ENCODE peak calls at places on chromosomes 3 and 15, in nine cellular contexts. One of them, this sample, is unnamed. For H3K9me3 and H4K20me1, the result is how much of the 10 kb centered on the place peaks cover.

GRCh38 chr3:53350652-53351051 is 3.3 kb upstream of the DCP1A start:
- DNase-seq in fibroblast of lung: no peak
- DNase-seq in GM23248: peak
- DNase-seq in PC-3: peak
- DNase-seq in astrocyte: no peak
- DNase-seq in SK-N-SH: peak
- DNase-seq in IMR-90: peak
- DNase-seq in neural progenitor cell: peak
- DNase-seq in H9: peak
- DNase-seq in this sample: peak

GRCh38 chr3:195080571-195081141 is 190.3 kb downstream of the XXYLT1 start:
- DNase-seq in fibroblast of lung: peak
- DNase-seq in GM23248: no peak
- DNase-seq in PC-3: no peak
- DNase-seq in astrocyte: peak
- DNase-seq in SK-N-SH: no peak
- DNase-seq in IMR-90: no peak
- DNase-seq in neural progenitor cell: no peak
- DNase-seq in H9: no peak
- DNase-seq in this sample: no peak

GRCh38 chr3:61562810-61563613 is 1.6 kb downstream of the PTPRG start:
- DNase-seq in fibroblast of lung: peak
- DNase-seq in GM23248: peak
- DNase-seq in PC-3: no peak
- DNase-seq in astrocyte: no peak
- DNase-seq in SK-N-SH: peak
- DNase-seq in IMR-90: peak
- DNase-seq in neural progenitor cell: peak
- DNase-seq in H9: no peak
- DNase-seq in this sample: peak

GRCh38 chr3:66561374-66561773 is 60.6 kb upstream of the LRIG1 start:
- DNase-seq in fibroblast of lung: peak
- DNase-seq in GM23248: peak
- DNase-seq in PC-3: no peak
- DNase-seq in astrocyte: peak
- DNase-seq in SK-N-SH: no peak
- DNase-seq in IMR-90: peak
- DNase-seq in neural progenitor cell: no peak
- DNase-seq in H9: no peak
- DNase-seq in this sample: no peak

GRCh38 chr3:14133188-14133800 is 8.4 kb downstream of the TMEM43 start:
- DNase-seq in fibroblast of lung: no peak
- DNase-seq in GM23248: no peak
- DNase-seq in PC-3: no peak
- DNase-seq in astrocyte: no peak
- DNase-seq in SK-N-SH: no peak
- DNase-seq in IMR-90: no peak
- DNase-seq in neural progenitor cell: no peak
- DNase-seq in H9: no peak
- DNase-seq in this sample: no peak

GRCh38 chr3:112333386-112334334 is 704 bp downstream of the CD200 start:
- DNase-seq in fibroblast of lung: peak
- DNase-seq in GM23248: no peak
- DNase-seq in PC-3: no peak
- DNase-seq in astrocyte: peak
- DNase-seq in SK-N-SH: peak
- DNase-seq in IMR-90: no peak
- DNase-seq in neural progenitor cell: peak
- DNase-seq in H9: peak
- DNase-seq in this sample: no peak

GRCh38 chr3:128457918-128458317 is 8.8 kb downstream of the DNAJB8 start:
- DNase-seq in fibroblast of lung: no peak
- DNase-seq in GM23248: no peak
- DNase-seq in PC-3: no peak
- DNase-seq in astrocyte: no peak
- DNase-seq in SK-N-SH: no peak
- DNase-seq in IMR-90: no peak
- DNase-seq in neural progenitor cell: no peak
- DNase-seq in H9: no peak
- DNase-seq in this sample: no peak

GRCh38 chr15:96693990-96694517 is 363.6 kb downstream of the NR2F2 start:
- DNase-seq in fibroblast of lung: no peak
- DNase-seq in GM23248: no peak
- DNase-seq in PC-3: peak
- DNase-seq in astrocyte: no peak
- DNase-seq in SK-N-SH: no peak
- DNase-seq in IMR-90: no peak
- DNase-seq in neural progenitor cell: no peak
- DNase-seq in H9: no peak
- DNase-seq in this sample: no peak

GRCh38 chr3:117017135-117017990 is 307.8 kb downstream of the TUSC7 start:
- DNase-seq in fibroblast of lung: no peak
- DNase-seq in GM23248: no peak
- DNase-seq in PC-3: no peak
- DNase-seq in astrocyte: no peak
- DNase-seq in SK-N-SH: no peak
- DNase-seq in IMR-90: peak
- DNase-seq in neural progenitor cell: peak
- DNase-seq in H9: no peak
- DNase-seq in this sample: no peak

GRCh38 chr3:81743096-81744025 is 18.1 kb downstream of the GBE1 start:
- DNase-seq in fibroblast of lung: peak
- DNase-seq in GM23248: peak
- DNase-seq in PC-3: peak
- DNase-seq in astrocyte: peak
- DNase-seq in SK-N-SH: no peak
- DNase-seq in IMR-90: peak
- DNase-seq in neural progenitor cell: no peak
- DNase-seq in H9: no peak
- DNase-seq in this sample: peak

GRCh38 chr3:71225285-71225684 is 358.2 kb downstream of the FOXP1 start:
- DNase-seq in fibroblast of lung: no peak
- DNase-seq in GM23248: peak
- DNase-seq in PC-3: no peak
- DNase-seq in astrocyte: no peak
- DNase-seq in SK-N-SH: no peak
- DNase-seq in IMR-90: peak
- DNase-seq in neural progenitor cell: no peak
- DNase-seq in H9: no peak
- DNase-seq in this sample: peak

GRCh38 chr3:15953841-15954240 is 156.1 kb upstream of the ANKRD28 start:
- DNase-seq in fibroblast of lung: no peak
- DNase-seq in GM23248: peak
- DNase-seq in PC-3: peak
- DNase-seq in astrocyte: no peak
- DNase-seq in SK-N-SH: no peak
- DNase-seq in IMR-90: no peak
- DNase-seq in neural progenitor cell: no peak
- DNase-seq in H9: no peak
- DNase-seq in this sample: no peak

GRCh38 chr3:51712020-51712385 is 5.1 kb downstream of the GRM2 start:
- DNase-seq in fibroblast of lung: no peak
- DNase-seq in GM23248: no peak
- DNase-seq in PC-3: no peak
- DNase-seq in astrocyte: no peak
- DNase-seq in SK-N-SH: peak
- DNase-seq in IMR-90: no peak
- DNase-seq in neural progenitor cell: no peak
- DNase-seq in H9: no peak
- DNase-seq in this sample: peak

GRCh38 chr15:70870066-70870465 is 16.1 kb upstream of the LARP6 start:
- DNase-seq in fibroblast of lung: peak
- DNase-seq in GM23248: peak
- DNase-seq in PC-3: peak
- DNase-seq in astrocyte: peak
- DNase-seq in SK-N-SH: peak
- DNase-seq in IMR-90: peak
- DNase-seq in neural progenitor cell: no peak
- DNase-seq in H9: no peak
- DNase-seq in this sample: peak

GRCh38 chr3:101725192-101725889 is 927 bp downstream of the CEP97 start:
- DNase-seq in fibroblast of lung: peak
- DNase-seq in GM23248: peak
- DNase-seq in PC-3: peak
- DNase-seq in astrocyte: peak
- DNase-seq in SK-N-SH: peak
- DNase-seq in IMR-90: peak
- DNase-seq in neural progenitor cell: peak
- DNase-seq in H9: peak
- DNase-seq in this sample: no peak

GRCh38 chr15:29687204-29687768 is 135.0 kb downstream of the TJP1 start:
- DNase-seq in fibroblast of lung: no peak
- DNase-seq in GM23248: no peak
- DNase-seq in PC-3: peak
- DNase-seq in astrocyte: no peak
- DNase-seq in SK-N-SH: no peak
- DNase-seq in IMR-90: no peak
- DNase-seq in neural progenitor cell: no peak
- DNase-seq in H9: no peak
- DNase-seq in this sample: no peak

DNA sequence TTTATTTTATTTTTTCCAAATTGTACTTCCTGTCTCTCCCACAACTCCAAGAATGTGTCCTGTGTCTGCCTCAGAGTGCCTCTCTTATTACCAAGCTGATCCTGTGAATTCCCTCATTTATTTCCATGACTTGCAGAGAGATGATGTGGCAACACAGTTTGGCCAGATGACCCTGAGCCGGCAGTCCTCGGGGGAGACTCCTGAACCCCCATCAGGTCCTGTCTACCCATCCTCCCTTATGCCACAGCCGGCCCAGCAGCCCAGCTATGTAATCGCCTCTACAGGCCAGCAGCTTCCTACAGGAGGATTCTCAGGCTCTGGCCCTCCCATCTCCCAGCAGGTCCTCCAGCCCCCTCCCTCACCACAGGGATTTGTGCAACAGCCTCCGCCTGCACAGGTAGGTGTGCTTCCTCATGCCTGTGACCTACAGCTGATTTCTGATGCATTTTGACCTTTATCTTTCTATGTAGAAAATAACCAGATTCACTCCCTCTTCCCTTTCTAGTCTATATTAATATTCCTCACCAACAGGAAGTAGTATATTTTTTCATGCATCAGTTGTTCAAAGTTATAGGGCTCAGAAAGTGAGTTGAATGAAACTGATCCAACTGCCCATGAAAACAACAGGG is 100.0 kb downstream of the ARPP21 start:
- DNase-seq in fibroblast of lung: no peak
- DNase-seq in GM23248: no peak
- DNase-seq in PC-3: no peak
- DNase-seq in astrocyte: no peak
- DNase-seq in SK-N-SH: no peak
- DNase-seq in IMR-90: no peak
- DNase-seq in neural progenitor cell: peak
- DNase-seq in H9: peak
- DNase-seq in this sample: no peak
- H2AFZ ChIP-seq in fibroblast of lung: no peak
- H2AFZ ChIP-seq in GM23248: no peak
- H2AFZ ChIP-seq in PC-3: no peak
- H2AFZ ChIP-seq in astrocyte: no peak
- H2AFZ ChIP-seq in SK-N-SH: no peak
- H2AFZ ChIP-seq in IMR-90: no peak
- H2AFZ ChIP-seq in neural progenitor cell: peak
- H2AFZ ChIP-seq in H9: no peak
- H2AFZ ChIP-seq in this sample: no peak

GRCh38 chr15:26537653-26538052 is 235.2 kb downstream of the GABRB3 start:
- DNase-seq in fibroblast of lung: no peak
- DNase-seq in GM23248: no peak
- DNase-seq in PC-3: no peak
- DNase-seq in astrocyte: no peak
- DNase-seq in SK-N-SH: no peak
- DNase-seq in IMR-90: no peak
- DNase-seq in neural progenitor cell: no peak
- DNase-seq in H9: no peak
- DNase-seq in this sample: no peak
- H3K9me3 ChIP-seq in fibroblast of lung: under half
- H3K9me3 ChIP-seq in GM23248: under half
- H3K9me3 ChIP-seq in PC-3: under half
- H3K9me3 ChIP-seq in astrocyte: under half
- H3K9me3 ChIP-seq in SK-N-SH: under half
- H3K9me3 ChIP-seq in IMR-90: under half
- H3K9me3 ChIP-seq in neural progenitor cell: under half
- H3K9me3 ChIP-seq in H9: under half
- H3K9me3 ChIP-seq in this sample: under half

GRCh38 chr15:64854526-64854925 is 12.8 kb downstream of the PLEKHO2 start:
- DNase-seq in fibroblast of lung: no peak
- DNase-seq in GM23248: no peak
- DNase-seq in PC-3: no peak
- DNase-seq in astrocyte: no peak
- DNase-seq in SK-N-SH: no peak
- DNase-seq in IMR-90: no peak
- DNase-seq in neural progenitor cell: peak
- DNase-seq in H9: peak
- DNase-seq in this sample: no peak
- H4K20me1 ChIP-seq in fibroblast of lung: under half
- H4K20me1 ChIP-seq in GM23248: under half
- H4K20me1 ChIP-seq in PC-3: under half
- H4K20me1 ChIP-seq in astrocyte: under half
- H4K20me1 ChIP-seq in SK-N-SH: under half
- H4K20me1 ChIP-seq in IMR-90: under half
- H4K20me1 ChIP-seq in neural progenitor cell: half or more
- H4K20me1 ChIP-seq in H9: under half
- H4K20me1 ChIP-seq in this sample: under half

DNA sequence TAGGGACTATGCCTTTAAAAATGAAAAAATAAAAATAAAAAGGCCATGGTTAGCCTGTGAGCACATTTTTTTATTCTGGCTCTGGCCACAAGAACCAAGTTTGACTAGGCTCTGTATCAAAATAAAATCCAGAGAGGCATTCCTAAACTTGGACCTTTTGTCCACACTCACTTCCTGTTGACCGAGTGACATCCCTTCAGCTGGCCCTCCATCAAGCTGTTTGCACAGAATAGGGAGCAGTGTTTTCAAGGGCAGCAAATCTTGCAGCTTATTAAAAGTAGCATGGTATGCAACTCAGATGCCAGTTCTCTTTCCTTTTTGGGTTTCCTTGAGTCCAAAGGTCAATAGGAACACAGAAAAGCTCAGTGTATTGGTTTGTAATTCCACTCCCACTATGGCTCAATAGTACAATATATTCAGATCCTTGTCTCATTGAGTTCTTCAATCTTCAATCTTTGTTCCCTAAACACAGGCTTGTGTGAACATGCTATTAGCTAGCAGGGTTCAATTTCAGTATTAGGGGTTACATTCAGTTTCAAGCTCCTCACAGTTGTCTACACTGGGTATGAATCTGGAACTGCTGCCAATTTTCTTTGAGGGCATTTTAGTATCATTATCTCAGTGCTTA is 244.5 kb downstream of the RBMS3 start:
- DNase-seq in fibroblast of lung: peak
- DNase-seq in GM23248: peak
- DNase-seq in PC-3: peak
- DNase-seq in astrocyte: peak
- DNase-seq in SK-N-SH: no peak
- DNase-seq in IMR-90: peak
- DNase-seq in neural progenitor cell: no peak
- DNase-seq in H9: no peak
- DNase-seq in this sample: peak
- H2AFZ ChIP-seq in fibroblast of lung: no peak
- H2AFZ ChIP-seq in GM23248: no peak
- H2AFZ ChIP-seq in PC-3: no peak
- H2AFZ ChIP-seq in astrocyte: no peak
- H2AFZ ChIP-seq in SK-N-SH: no peak
- H2AFZ ChIP-seq in IMR-90: no peak
- H2AFZ ChIP-seq in neural progenitor cell: no peak
- H2AFZ ChIP-seq in H9: no peak
- H2AFZ ChIP-seq in this sample: no peak